ENCODE peak calls at places on chromosomes 11 and 22, in five cellular contexts. W is mesendoderm, I is neural progenitor cell, G is IMR-90, F is H9. X is an unnamed sample.

GRCh38 chr11:3738241-3738640 is 59.1 kb downstream of the NUP98 start:
- DNase-seq in F (no peak), W (no peak), G (peak), I (no peak), X (no peak)

GRCh38 chr11:110565690-110566336 is 136.1 kb downstream of the FDX1 start:
- DNase-seq in G (no peak), I (no peak), F (no peak), W (no peak), X (no peak)

GRCh38 chr11:43904737-43905515 is 24.3 kb downstream of the ALKBH3 start:
- DNase-seq in W (peak), G (peak), F (no peak), I (no peak), X (no peak)

GRCh38 chr11:21104641-21105040 is 435.3 kb downstream of the NELL1 start:
- DNase-seq in W (no peak), F (no peak), I (no peak), G (no peak), X (no peak)

GRCh38 chr11:63548178-63548577 is 11.6 kb downstream of the PLAAT4 start:
- DNase-seq in F (no peak), W (no peak), I (no peak), G (no peak), X (no peak)

GRCh38 chr11:16920559-16920958 is 93.7 kb downstream of the PLEKHA7 start:
- DNase-seq in F (no peak), G (no peak), W (no peak), I (no peak), X (no peak)

GRCh38 chr11:78022397-78023396 is at the start of gene KCTD14:
- DNase-seq in W (peak), I (peak), F (peak), G (no peak), X (peak)

GRCh38 chr11:61701298-61701993 is 21.3 kb downstream of the DAGLA start:
- DNase-seq in G (peak), F (peak), W (peak), I (peak), X (no peak)

GRCh38 chr22:38760477-38761201 is 4.8 kb upstream of the SUN2 start:
- DNase-seq in W (no peak), G (peak), F (no peak), I (peak), X (no peak)

GRCh38 chr11:130806746-130807145 is 109.5 kb downstream of the SNX19 start:
- DNase-seq in W (peak), G (no peak), I (no peak), F (no peak), X (no peak)
- H3K9ac ChIP-seq in W (no peak), G (no peak), I (no peak), F (no peak), X (no peak)

GRCh38 chr11:64801591-64802369 is 1.2 kb downstream of the MAP4K2 start:
- DNase-seq in G (no peak), F (peak), W (no peak), I (no peak), X (peak)
- H3K9ac ChIP-seq in G (no peak), F (no peak), W (peak), I (no peak), X (peak)

GRCh38 chr11:130672911-130673310 is 224.5 kb downstream of the ADAMTS15 start:
- DNase-seq in W (no peak), I (no peak), F (no peak), G (peak), X (peak)
- H3K9ac ChIP-seq in W (no peak), I (no peak), F (no peak), G (no peak), X (no peak)

DNA sequence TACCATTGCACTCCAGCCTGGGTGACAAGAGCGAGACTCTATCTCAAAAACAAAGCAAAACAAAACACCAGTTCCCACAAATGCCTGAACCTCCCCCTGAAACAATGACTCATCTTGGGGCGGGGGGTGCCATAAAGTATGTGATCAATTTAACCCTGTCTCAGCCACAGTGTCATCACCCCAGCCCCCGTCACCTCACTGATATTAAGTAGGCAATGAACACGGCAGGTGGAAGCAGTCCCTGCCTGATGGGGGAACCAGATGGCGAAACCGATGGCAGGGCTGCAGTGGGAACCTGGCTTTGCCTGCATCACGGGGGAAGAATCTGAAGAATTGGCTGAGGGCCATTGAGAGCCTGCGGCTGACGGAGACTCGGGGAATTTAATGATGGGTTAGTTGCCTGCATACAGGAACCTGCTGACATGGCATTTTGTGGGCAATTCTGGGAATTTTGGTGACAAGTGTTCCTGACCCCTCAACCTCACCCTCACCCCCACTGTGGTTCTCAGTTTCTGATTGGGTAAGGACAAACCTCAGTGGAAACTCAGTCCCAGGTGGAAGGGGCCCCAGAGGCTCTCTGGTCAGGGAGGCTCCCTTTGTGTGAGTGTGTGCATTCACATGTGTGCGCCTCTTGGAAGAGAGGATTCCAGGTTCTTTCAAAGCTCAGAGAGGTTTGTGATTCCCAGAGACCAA is 39.1 kb upstream of the SHISAL1 start:
- DNase-seq in I (peak), G (peak), F (peak), W (peak), X (peak)
- H3K9ac ChIP-seq in I (no peak), G (no peak), F (no peak), W (no peak), X (no peak)

X was measured in kidney.